ENCODE peak calls at places on chromosomes 4 and X, in four cellular contexts. One of them, this sample, is unnamed.

GRCh38 chr4:10164877-10165283 is 48.3 kb upstream of the WDR1 start:
- DNase-seq in HFF-Myc: no peak
- DNase-seq in brain microvascular endothelial cell: peak; percentile 24
- DNase-seq in astrocyte of the spinal cord: peak; percentile 26
- DNase-seq in this sample: peak; percentile 70

GRCh38 chrX:150037041-150037440 is 98.8 kb upstream of the EOLA2 start:
- DNase-seq in brain microvascular endothelial cell: no peak
- DNase-seq in astrocyte of the spinal cord: peak; percentile 27
- DNase-seq in HFF-Myc: no peak
- DNase-seq in this sample: no peak

GRCh38 chr4:4474496-4474895 is 67.4 kb downstream of the STX18 start:
- DNase-seq in brain microvascular endothelial cell: no peak
- DNase-seq in HFF-Myc: no peak
- DNase-seq in astrocyte of the spinal cord: no peak
- DNase-seq in this sample: no peak

GRCh38 chr4:128220286-128221235 is 67.1 kb downstream of the PGRMC2 start:
- DNase-seq in astrocyte of the spinal cord: peak; percentile 75
- DNase-seq in brain microvascular endothelial cell: peak; percentile 42
- DNase-seq in HFF-Myc: no peak
- DNase-seq in this sample: peak; percentile 86

GRCh38 chr4:77538574-77539157 is 67.0 kb upstream of the CXCL13 start:
- DNase-seq in brain microvascular endothelial cell: peak; percentile 4
- DNase-seq in HFF-Myc: peak; percentile 7
- DNase-seq in astrocyte of the spinal cord: peak; percentile 46
- DNase-seq in this sample: peak; percentile 56

GRCh38 chr4:145154573-145154972 is 25.8 kb downstream of the OTUD4 start:
- DNase-seq in brain microvascular endothelial cell: peak; percentile 38
- DNase-seq in HFF-Myc: no peak
- DNase-seq in astrocyte of the spinal cord: peak; percentile 30
- DNase-seq in this sample: peak; percentile 63

GRCh38 chr4:99815597-99816011 is 1.0 kb upstream of the DAPP1 start:
- DNase-seq in astrocyte of the spinal cord: no peak
- DNase-seq in brain microvascular endothelial cell: peak; percentile 40
- DNase-seq in HFF-Myc: no peak
- DNase-seq in this sample: peak; percentile 12

GRCh38 chrX:14409341-14409740 is 120.0 kb upstream of the GLRA2 start:
- DNase-seq in HFF-Myc: peak; percentile 14
- DNase-seq in astrocyte of the spinal cord: peak; percentile 9
- DNase-seq in brain microvascular endothelial cell: peak; percentile 22
- DNase-seq in this sample: peak; percentile 2

GRCh38 chr4:113146876-113147358 is 97.5 kb downstream of the ANK2 start:
- DNase-seq in astrocyte of the spinal cord: peak; percentile 22
- DNase-seq in HFF-Myc: no peak
- DNase-seq in brain microvascular endothelial cell: no peak
- DNase-seq in this sample: peak; percentile 28

GRCh38 chr4:17511041-17511949 is 595 bp downstream of the QDPR start:
- DNase-seq in astrocyte of the spinal cord: peak; percentile 38
- DNase-seq in brain microvascular endothelial cell: peak; percentile 38
- DNase-seq in HFF-Myc: no peak
- DNase-seq in this sample: peak; percentile 56

GRCh38 chr4:3225946-3226345 is 23.0 kb upstream of the MSANTD1 start:
- DNase-seq in HFF-Myc: no peak
- DNase-seq in astrocyte of the spinal cord: no peak
- DNase-seq in brain microvascular endothelial cell: no peak
- DNase-seq in this sample: no peak

GRCh38 chr4:89419121-89419695 is 111.6 kb upstream of the GPRIN3 start:
- DNase-seq in astrocyte of the spinal cord: no peak
- DNase-seq in HFF-Myc: no peak
- DNase-seq in brain microvascular endothelial cell: no peak
- DNase-seq in this sample: no peak

GRCh38 chr4:76625316-76625715 is 190.3 kb downstream of the SHROOM3 start:
- DNase-seq in HFF-Myc: no peak
- DNase-seq in brain microvascular endothelial cell: no peak
- DNase-seq in astrocyte of the spinal cord: no peak
- DNase-seq in this sample: no peak

GRCh38 chr4:154589296-154590197 is 995 bp downstream of the FGA start:
- DNase-seq in brain microvascular endothelial cell: no peak
- DNase-seq in HFF-Myc: no peak
- DNase-seq in astrocyte of the spinal cord: no peak
- DNase-seq in this sample: no peak

GRCh38 chr4:154585369-154586018 is 5.0 kb downstream of the FGA start:
- DNase-seq in HFF-Myc: no peak
- DNase-seq in brain microvascular endothelial cell: no peak
- DNase-seq in astrocyte of the spinal cord: no peak
- DNase-seq in this sample: no peak

GRCh38 chr4:154586296-154587033 is 4.1 kb downstream of the FGA start:
- DNase-seq in HFF-Myc: no peak
- DNase-seq in astrocyte of the spinal cord: no peak
- DNase-seq in brain microvascular endothelial cell: no peak
- DNase-seq in this sample: no peak

GRCh38 chr4:154590329-154591006 is at the start of gene FGA:
- DNase-seq in brain microvascular endothelial cell: no peak
- DNase-seq in HFF-Myc: no peak
- DNase-seq in astrocyte of the spinal cord: no peak
- DNase-seq in this sample: no peak

DNA sequence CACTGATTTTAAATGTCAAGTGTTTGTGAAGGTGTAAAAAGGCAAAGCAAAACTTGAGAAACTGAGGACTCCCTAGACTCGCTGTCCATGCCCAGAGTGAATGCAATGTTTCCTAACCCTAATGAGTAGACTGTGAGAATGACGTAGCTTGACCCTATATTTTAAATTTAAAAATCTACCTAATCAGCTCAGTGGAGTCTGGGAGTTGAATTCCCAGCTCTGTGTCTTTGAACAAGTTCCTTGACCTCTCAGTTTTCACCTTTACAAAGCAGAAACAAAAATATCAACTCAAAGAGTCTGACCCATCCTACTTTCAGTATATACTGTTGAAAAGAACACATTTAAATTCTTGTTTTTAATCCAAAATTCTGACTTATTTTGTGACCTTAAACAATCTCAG is 2.3 kb downstream of the FGA start:
- DNase-seq in HFF-Myc: no peak
- DNase-seq in astrocyte of the spinal cord: no peak
- DNase-seq in brain microvascular endothelial cell: no peak
- DNase-seq in this sample: no peak
- TF ChIP-seq CTCF in HFF-Myc: no peak
- TF ChIP-seq CTCF in astrocyte of the spinal cord: no peak
- TF ChIP-seq CTCF in brain microvascular endothelial cell: no peak
- TF ChIP-seq CTCF in this sample: no peak

GRCh38 chr4:120873554-120873953 is 49.0 kb downstream of the PRDM5 start:
- DNase-seq in astrocyte of the spinal cord: no peak
- DNase-seq in brain microvascular endothelial cell: no peak
- DNase-seq in HFF-Myc: no peak
- DNase-seq in this sample: no peak
- TF ChIP-seq CTCF in astrocyte of the spinal cord: peak; percentile 10
- TF ChIP-seq CTCF in brain microvascular endothelial cell: peak; percentile 6
- TF ChIP-seq CTCF in HFF-Myc: peak; percentile 13
- TF ChIP-seq CTCF in this sample: no peak

DNA sequence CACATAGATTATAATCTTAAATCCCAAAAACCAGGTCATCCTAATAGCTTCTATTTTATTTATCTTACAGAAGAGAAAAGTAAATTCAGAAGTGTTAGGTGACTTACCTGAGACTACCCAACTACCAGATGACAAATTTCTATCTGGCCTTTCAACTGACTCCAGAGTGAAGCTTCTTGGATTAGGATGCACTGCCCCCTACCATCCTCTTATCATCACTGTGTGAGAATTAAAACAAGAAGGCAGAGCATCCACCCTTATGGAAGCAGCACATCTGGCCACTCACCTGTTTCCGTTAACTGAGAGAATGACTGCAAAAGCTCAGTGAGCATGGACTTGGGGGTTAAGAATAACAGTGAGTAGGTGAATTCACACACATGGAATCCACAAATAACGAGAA is 502.6 kb upstream of the TECRL start:
- DNase-seq in HFF-Myc: no peak
- DNase-seq in brain microvascular endothelial cell: no peak
- DNase-seq in astrocyte of the spinal cord: no peak
- DNase-seq in this sample: no peak
- TF ChIP-seq CTCF in HFF-Myc: no peak
- TF ChIP-seq CTCF in brain microvascular endothelial cell: no peak
- TF ChIP-seq CTCF in astrocyte of the spinal cord: no peak
- TF ChIP-seq CTCF in this sample: no peak

GRCh38 chr4:1601533-1601835 is 82.6 kb downstream of the FAM53A start:
- DNase-seq in HFF-Myc: no peak
- DNase-seq in astrocyte of the spinal cord: no peak
- DNase-seq in brain microvascular endothelial cell: no peak
- DNase-seq in this sample: no peak
- TF ChIP-seq CTCF in HFF-Myc: no peak
- TF ChIP-seq CTCF in astrocyte of the spinal cord: no peak
- TF ChIP-seq CTCF in brain microvascular endothelial cell: no peak
- TF ChIP-seq CTCF in this sample: no peak

This sample was measured in choroid plexus epithelial cell.